ENCODE peak calls at places on chromosomes 11 and 22, in five cellular contexts. A, V, W, X and J are unnamed samples.

GRCh38 chr11:73225001-73225686 is 7.1 kb downstream of the P2RY2 start:
- DNase-seq in X (peak; percentile 12), A (no peak), V (no peak), W (no peak), J (no peak)

GRCh38 chr22:17724241-17724640 is 50.0 kb downstream of the BID start:
- DNase-seq in W (no peak), A (no peak), V (no peak), X (no peak), J (no peak)

GRCh38 chr22:48536691-48537591 is 1290.7 kb downstream of the BRD1 start:
- DNase-seq in A (no peak), X (no peak), V (no peak), W (no peak), J (no peak)

GRCh38 chr11:107316426-107316825 is 141.2 kb downstream of the CWF19L2 start:
- DNase-seq in W (no peak), A (no peak), X (no peak), V (no peak), J (no peak)

GRCh38 chr11:84291996-84292395 is 1005.8 kb upstream of the CCDC90B start:
- DNase-seq in X (no peak), W (no peak), A (no peak), V (no peak), J (no peak)

GRCh38 chr11:33256031-33256807 is 962 bp upstream of the HIPK3 start:
- DNase-seq in V (no peak), A (no peak), W (no peak), X (peak; percentile 29), J (no peak)

GRCh38 chr11:44927174-44927661 is 23.5 kb downstream of the TP53I11 start:
- DNase-seq in V (peak; percentile 42), X (peak; percentile 82), W (peak; percentile 43), A (peak; percentile 79), J (peak; percentile 27)

GRCh38 chr22:23822101-23822671 is 16.6 kb downstream of the DERL3 start:
- DNase-seq in X (peak; percentile 47), V (no peak), A (no peak), W (no peak), J (no peak)

GRCh38 chr22:38968801-38969200 is 11.4 kb downstream of the APOBEC3A start:
- DNase-seq in W (no peak), V (no peak), A (no peak), X (no peak), J (no peak)

GRCh38 chr11:47213985-47214564 is 699 bp upstream of the DDB2 start:
- DNase-seq in W (peak; percentile 86), A (no peak), V (peak; percentile 81), X (peak; percentile 88), J (peak; percentile 73)

GRCh38 chr11:47212938-47213337 is 1.8 kb upstream of the DDB2 start:
- DNase-seq in W (no peak), V (no peak), X (no peak), A (no peak), J (no peak)

GRCh38 chr11:47215366-47215925 is 672 bp downstream of the DDB2 start:
- DNase-seq in W (peak; percentile 48), A (no peak), V (no peak), X (no peak), J (no peak)

GRCh38 chr11:47220401-47220821 is 5.6 kb downstream of the DDB2 start:
- DNase-seq in V (no peak), A (no peak), W (peak; percentile 25), X (no peak), J (peak; percentile 76)

DNA sequence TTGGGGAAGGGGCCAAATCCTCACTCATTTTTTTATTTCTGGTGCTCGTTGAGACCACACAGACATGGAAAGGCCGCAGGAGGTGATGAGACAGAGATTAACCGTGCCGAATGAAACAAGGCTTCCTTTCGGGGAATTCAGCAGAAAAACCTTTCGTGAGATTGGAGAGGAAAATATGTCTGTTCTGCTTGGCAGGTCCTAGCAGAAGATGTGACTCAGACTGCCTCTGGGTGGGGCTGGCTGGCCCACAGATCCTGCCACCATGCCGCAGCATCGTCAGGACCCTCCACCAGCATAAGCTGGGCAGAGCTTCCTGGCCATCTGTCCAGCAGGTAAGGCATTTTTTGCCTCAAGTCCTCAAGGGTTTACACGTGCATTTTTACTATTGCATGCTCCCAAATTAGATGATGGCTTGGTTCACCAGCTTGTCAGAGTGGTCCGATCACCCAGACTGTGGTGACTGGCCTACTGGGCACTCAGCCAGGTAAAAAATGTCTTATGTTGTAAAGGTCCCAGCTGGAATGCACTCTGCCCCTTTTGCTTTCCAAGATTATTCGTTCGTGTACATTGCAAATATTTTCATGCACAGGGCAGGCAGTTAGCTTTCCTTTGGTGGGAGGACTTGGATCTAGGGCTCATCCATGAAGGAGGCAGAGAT is 1.5 kb downstream of the DDB2 start:
- DNase-seq in A (no peak), W (peak; percentile 74), V (peak; percentile 45), X (peak; percentile 72), J (no peak)
- TF ChIP-seq POLR2AphosphoS5 in A (no peak), W (no peak), V (peak; percentile 51), X (peak; percentile 46), J (no peak)

DNA sequence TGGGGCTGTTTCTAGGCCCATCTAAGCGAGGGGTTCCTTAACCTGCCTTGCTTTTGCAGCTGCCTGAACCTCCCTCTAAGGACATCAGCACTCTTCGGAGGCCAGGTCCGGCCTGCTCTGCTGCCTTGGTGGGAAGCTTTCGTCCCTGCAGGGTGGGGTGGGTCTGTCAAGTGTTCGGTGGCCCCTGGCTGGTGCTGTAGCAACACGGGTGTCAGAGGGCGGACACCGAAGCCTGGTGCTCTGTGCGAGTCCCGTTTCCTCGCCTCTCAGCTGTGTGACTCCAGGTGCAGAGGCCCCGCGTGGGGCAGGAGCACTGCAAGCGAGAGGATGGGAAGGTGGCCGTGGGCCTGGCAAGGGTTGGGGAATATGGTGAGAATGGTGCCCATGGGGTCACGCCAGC is 64.6 kb downstream of the CDKN1C start:
- DNase-seq in W (no peak), X (no peak), V (no peak), A (no peak), J (no peak)
- TF ChIP-seq REST in W (no peak), X (no peak), V (no peak), A (no peak), J (no peak)

DNA sequence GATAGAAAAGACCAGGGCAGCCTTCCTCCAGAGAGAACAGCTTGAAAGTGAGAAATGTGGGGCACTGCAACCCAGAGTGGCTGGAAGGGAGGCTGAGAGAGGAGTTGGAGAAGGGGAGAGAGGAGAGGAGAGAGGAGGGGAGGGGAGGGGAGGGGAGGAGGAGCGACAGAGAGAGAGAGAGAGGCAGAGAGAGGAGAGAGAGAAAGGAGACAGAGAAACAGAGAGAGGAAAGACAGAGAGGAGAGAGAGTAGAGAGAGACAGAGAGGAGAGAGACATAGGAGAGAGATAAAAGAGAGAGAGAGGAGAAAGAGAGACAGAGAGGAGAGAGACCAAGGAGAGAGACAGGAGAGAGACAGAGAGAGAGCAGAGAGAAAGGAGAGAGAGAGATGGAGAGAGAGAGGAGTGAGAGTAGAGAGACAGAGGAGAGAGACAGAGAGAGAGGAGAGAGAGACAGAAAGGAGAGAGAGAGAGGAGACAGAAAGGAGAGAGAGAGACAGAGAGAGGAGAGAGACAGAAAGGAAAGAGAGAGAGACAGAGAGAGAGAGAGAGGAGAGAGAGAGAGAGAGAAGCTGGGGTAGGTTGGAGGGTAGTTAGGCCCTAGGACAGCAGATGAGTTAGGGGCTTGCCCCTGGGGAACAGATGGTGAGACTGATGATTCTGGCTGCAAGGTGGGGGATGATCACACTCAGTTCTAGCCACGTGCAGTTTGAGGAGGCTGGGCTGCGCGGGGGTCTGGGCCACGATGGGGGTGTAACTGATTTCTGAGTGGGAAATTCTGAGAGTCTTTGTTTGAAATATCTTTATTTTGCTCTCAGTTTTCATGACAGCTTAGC is 8.5 kb upstream of the SCYL1 start:
- DNase-seq in V (no peak), W (no peak), A (no peak), X (no peak), J (no peak)
- TF ChIP-seq SIN3A in V (no peak), W (no peak), A (no peak), X (no peak), J (no peak)

DNA sequence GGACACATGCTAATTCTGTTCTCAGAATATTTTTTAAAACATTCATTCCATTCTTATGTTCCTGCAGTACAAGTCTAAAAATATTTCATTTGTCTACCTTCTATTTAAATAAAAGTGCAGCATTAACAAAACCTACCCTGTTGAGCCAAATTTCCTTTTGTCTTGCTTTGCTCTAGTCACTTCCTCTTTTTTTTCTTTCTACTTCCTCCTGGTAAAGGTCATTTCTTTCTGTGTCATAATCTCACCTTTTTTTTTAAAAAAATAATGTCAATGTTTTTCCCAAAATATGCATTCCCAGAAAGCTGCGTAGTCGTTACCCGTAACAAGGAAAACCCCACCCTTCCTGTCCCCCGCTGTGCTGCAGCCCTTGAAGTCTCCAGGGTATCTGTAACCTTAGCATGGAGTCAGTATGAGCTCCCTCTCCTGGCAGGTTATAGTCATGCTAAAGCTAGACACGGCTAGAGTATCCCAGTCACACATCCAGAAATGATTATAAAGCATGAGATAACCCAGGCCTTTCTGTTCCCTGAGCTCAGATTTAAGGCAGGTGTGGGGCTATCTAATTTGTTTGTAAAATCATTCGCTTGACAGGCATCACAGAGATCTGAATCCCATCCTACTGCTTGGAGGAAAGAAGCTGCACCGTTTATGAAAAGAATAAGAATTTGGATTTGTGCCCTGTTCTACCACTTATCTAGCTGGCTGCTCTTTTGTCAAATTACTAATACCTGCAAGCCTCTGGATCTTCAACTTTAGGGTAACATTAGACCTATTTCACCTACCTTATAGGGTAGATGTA is 51.1 kb upstream of the EED start:
- DNase-seq in X (peak; percentile 72), A (peak; percentile 88), V (peak; percentile 86), W (peak; percentile 76), J (peak; percentile 67)
- TF ChIP-seq POLR2AphosphoS5 in X (no peak), A (peak; percentile 38), V (peak; percentile 17), W (no peak), J (no peak)

DNA sequence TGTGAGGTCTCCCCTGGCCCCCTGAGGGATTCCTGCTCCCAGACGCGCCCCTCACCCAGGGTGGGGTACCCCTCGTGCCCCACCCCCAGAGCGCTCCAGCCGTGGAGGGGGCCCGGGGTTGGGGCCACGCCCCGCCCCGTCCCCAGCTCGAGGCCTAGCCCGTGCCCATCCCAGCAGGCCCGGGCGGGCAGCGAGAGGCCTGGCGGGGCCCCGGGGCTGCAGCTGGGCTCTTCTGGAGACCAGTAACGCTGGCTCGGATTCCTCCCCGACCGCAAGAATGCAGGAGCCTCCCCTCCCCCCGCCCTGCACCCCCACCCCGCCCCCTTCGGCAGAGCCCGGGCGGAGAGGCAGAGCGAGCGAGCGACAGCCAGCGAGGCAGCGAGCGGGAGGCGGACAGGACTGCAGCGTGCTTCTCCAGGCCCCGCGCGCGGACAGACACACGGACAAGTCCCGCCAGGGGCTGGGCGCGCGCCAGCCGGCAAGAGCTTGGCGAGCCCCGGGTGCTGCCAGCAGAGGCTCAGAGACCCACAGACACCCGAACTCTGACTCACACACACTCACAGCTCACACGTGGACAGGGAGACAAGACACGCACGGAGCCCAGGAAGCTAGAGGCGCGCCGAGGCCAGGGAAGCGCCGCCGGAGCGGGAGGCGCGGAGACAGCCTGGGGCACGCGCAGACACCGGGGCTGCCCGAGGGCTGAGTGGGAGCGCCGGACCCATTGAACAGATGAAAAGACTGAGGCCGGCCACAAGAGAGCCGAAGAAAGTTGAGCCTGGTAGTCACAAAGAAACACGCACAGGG is 15.2 kb downstream of the BCL9L start:
- DNase-seq in W (peak; percentile 75), X (no peak), V (no peak), A (peak; percentile 80), J (no peak)
- TF ChIP-seq REST in W (no peak), X (no peak), V (no peak), A (no peak), J (no peak)